ENCODE peak calls at places on chromosomes 6 and 20, in seven cellular contexts. U is astrocyte of the cerebellum, K is ascending aorta, B is astrocyte of the spinal cord, P is cardiac muscle cell, N is AG09309, X is uterus. D is an unnamed sample.

GRCh38 chr6:148440877-148441453 is 98.3 kb downstream of the SASH1 start:
- DNase-seq in U (peak; percentile 49), K (no peak), B (peak; percentile 74), P (peak; percentile 76), N (peak; percentile 96), X (peak; percentile 74), D (peak; percentile 83)

GRCh38 chr6:79089552-79090404 is 11.7 kb upstream of the PHIP start:
- DNase-seq in U (no peak), K (no peak), B (no peak), P (no peak), N (no peak), X (no peak), D (no peak)

GRCh38 chr20:49915118-49915379 is 280 bp downstream of the SPATA2 start:
- DNase-seq in U (no peak), K (no peak), B (no peak), P (no peak), N (no peak), X (no peak), D (no peak)

GRCh38 chr6:154615483-154616025 is 105.1 kb upstream of the CNKSR3 start:
- DNase-seq in U (peak; percentile 51), K (no peak), B (peak; percentile 75), P (peak; percentile 31), N (no peak), X (peak; percentile 73), D (peak; percentile 22)

GRCh38 chr6:38871745-38872568 is 156.8 kb downstream of the DNAH8 start:
- DNase-seq in U (peak; percentile 32), K (no peak), B (peak; percentile 46), P (peak; percentile 68), N (peak; percentile 10), X (no peak), D (peak; percentile 50)

GRCh38 chr20:62816879-62817873 is at the start of gene COL9A3:
- DNase-seq in U (no peak), K (no peak), B (no peak), P (peak; percentile 42), N (no peak), X (no peak), D (no peak)

GRCh38 chr6:25165181-25165580 is 114.0 kb upstream of the CARMIL1 start:
- DNase-seq in U (no peak), K (no peak), B (no peak), P (no peak), N (no peak), X (no peak), D (no peak)

GRCh38 chr6:30171677-30172471 is 8.5 kb downstream of the TRIM15 start:
- DNase-seq in U (no peak), K (no peak), B (peak; percentile 23), P (peak; percentile 28), N (no peak), X (no peak), D (peak; percentile 19)

GRCh38 chr6:112881027-112881426 is 533.9 kb downstream of the RFPL4B start:
- DNase-seq in U (peak; percentile 34), K (no peak), B (peak; percentile 85), P (no peak), N (peak; percentile 59), X (no peak), D (peak; percentile 72)

GRCh38 chr6:118709859-118710350 is 58.5 kb upstream of the CEP85L start:
- DNase-seq in U (peak; percentile 51), K (peak; percentile 11), B (peak; percentile 82), P (peak; percentile 58), N (peak; percentile 67), X (no peak), D (peak; percentile 81)

GRCh38 chr6:87059943-87060342 is 35.0 kb downstream of the CGA start:
- DNase-seq in U (no peak), K (no peak), B (no peak), P (no peak), N (no peak), X (no peak), D (no peak)

GRCh38 chr20:46545077-46545826 is 5.2 kb downstream of the OCSTAMP start:
- DNase-seq in U (no peak), K (no peak), B (no peak), P (no peak), N (peak; percentile 14), X (no peak), D (peak; percentile 68)

GRCh38 chr6:167855825-167856425 is 29.2 kb downstream of the AFDN start:
- DNase-seq in U (peak; percentile 78), K (no peak), B (peak; percentile 96), P (no peak), N (peak; percentile 81), X (no peak), D (peak; percentile 99)

GRCh38 chr20:10419550-10420133 is 14.4 kb downstream of the MKKS start:
- DNase-seq in U (no peak), K (no peak), B (peak; percentile 36), P (no peak), N (no peak), X (no peak), D (peak; percentile 7)

GRCh38 chr6:129491436-129491835 is 218.5 kb downstream of the ARHGAP18 start:
- DNase-seq in U (no peak), K (no peak), B (no peak), P (no peak), N (no peak), X (no peak), D (peak; percentile 38)

GRCh38 chr6:87832025-87832825 is 130.2 kb upstream of the AKIRIN2 start:
- DNase-seq in U (peak; percentile 6), K (no peak), B (peak; percentile 56), P (no peak), N (no peak), X (no peak), D (peak; percentile 43)

GRCh38 chr6:90131091-90131490 is 165.6 kb downstream of the BACH2 start:
- DNase-seq in U (no peak), K (no peak), B (peak; percentile 24), P (no peak), N (no peak), X (no peak), D (peak; percentile 22)

GRCh38 chr6:157539900-157540752 is 159.1 kb downstream of the ZDHHC14 start:
- DNase-seq in U (no peak), K (no peak), B (no peak), P (no peak), N (no peak), X (no peak), D (no peak)
- H3K4me3 ChIP-seq in U (no peak overlapping the region), K (no peak overlapping the region), B (no peak overlapping the region), P (no peak overlapping the region), N (no peak overlapping the region), X (no peak overlapping the region), D (no peak overlapping the region)

DNA sequence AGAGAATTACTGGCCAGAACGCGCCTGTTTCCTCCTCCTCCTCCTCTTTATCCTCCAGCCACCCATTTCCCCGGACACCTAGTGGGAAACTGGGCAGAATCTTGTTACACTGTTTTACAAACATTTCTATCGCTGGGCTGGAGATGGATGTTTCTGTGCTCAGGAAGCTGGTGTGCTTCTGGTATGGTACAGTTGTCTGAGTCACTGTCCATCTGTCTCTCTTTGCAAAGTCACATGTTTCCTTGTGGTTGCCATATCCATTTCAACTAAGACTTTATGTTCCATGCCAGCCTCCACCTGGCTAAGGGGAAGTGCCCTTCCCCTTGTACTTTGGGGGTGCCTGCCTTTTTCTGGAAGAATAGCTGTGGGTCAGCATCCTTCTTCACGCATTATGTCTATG is 52.9 kb upstream of the SLC22A16 start:
- DNase-seq in U (no peak), K (no peak), B (peak; percentile 80), P (no peak), N (no peak), X (no peak), D (peak; percentile 86)
- TF ChIP-seq CTCF in U (no peak), K (no peak), B (no peak), P (no peak), N (no peak), X (no peak), D (no peak)

DNA sequence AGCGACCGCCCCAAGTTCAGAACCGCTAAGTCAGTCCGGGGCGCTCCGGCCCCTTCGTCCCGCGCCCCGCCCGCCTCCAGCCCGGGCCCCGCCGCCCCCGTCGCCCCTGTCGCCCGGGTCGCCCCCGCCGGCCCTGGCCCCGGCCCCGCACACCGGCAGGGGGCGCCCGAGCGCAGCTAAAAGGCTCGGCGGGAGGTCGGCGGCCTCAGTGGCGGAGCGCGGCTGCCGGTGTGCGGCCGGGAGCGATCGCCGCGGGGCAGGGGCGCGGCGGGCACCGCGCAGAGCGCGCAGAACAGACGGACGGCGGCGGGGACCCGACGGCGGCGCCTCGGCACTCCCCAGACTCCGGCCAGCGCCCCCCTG is at the start of gene FNDC1:
- DNase-seq in U (no peak), K (no peak), B (no peak), P (peak; percentile 78), N (no peak), X (no peak), D (no peak)
- H3K4me3 ChIP-seq in U (peak within 1 kb of the TSS; percentile 51), K (peak within 1 kb of the TSS; percentile 51), B (peak within 1 kb of the TSS; percentile 31), P (peak within 1 kb of the TSS; percentile 26), N (peak within 1 kb of the TSS; percentile 43), X (peak within 1 kb of the TSS; percentile 24), D (peak within 1 kb of the TSS; percentile 22)

GRCh38 chr6:22906091-22906549 is 336.8 kb downstream of the HDGFL1 start:
- DNase-seq in U (no peak), K (no peak), B (peak; percentile 38), P (peak; percentile 16), N (no peak), X (no peak), D (peak; percentile 45)
- TF ChIP-seq CTCF in U (no peak), K (peak; percentile 29), B (peak; percentile 29), P (peak; percentile 46), N (peak; percentile 31), X (peak; percentile 29), D (peak; percentile 43)

GRCh38 chr20:58906894-58907293 is 54.4 kb downstream of the GNAS start:
- DNase-seq in U (peak; percentile 20), K (no peak), B (peak; percentile 47), P (no peak), N (no peak), X (no peak), D (peak; percentile 81)
- H3K4me3 ChIP-seq in U (no peak overlapping the region), K (peak overlapping the region; percentile 31), B (no peak overlapping the region), P (no peak overlapping the region), N (no peak overlapping the region), X (no peak overlapping the region), D (no peak overlapping the region)

DNA sequence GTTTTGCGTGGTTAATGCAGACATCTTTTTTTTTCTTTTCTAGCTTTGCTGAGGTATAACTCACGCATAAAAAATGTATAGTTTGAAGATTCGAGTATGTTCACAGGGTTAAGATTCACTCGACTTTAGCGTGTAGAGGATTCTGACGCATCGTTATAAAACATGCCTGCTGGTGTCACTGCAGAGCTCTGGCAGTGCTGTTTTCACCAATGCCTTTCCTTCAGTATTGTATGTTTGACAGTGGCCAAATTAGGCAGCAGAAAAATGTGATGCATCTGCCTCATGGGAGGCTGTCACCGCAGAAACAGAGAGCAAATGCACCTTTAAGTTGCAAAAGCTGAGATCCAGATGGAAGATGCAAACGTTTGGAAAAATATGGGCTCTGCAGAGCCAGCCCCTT is 18.0 kb upstream of the SIRPB2 start:
- DNase-seq in U (no peak), K (no peak), B (peak; percentile 12), P (peak; percentile 6), N (no peak), X (no peak), D (peak; percentile 48)
- TF ChIP-seq CTCF in U (peak; percentile 39), K (no peak), B (peak; percentile 53), P (peak; percentile 42), N (peak; percentile 52), X (no peak), D (peak; percentile 53)

D was measured in fibroblast of mammary gland.